ENCODE peak calls at places on chromosomes 6 and 20, in eight cellular contexts. One of them, this sample, is unnamed.

GRCh38 chr6:125237764-125238163 is 64.0 kb downstream of the HDDC2 start:
- DNase-seq in body of pancreas: no peak
- DNase-seq in AG09309: no peak
- DNase-seq in lower lobe of right lung: no peak
- DNase-seq in mucosa of descending colon: no peak
- DNase-seq in spleen: no peak
- DNase-seq in lower leg skin: no peak
- DNase-seq in epithelial cell of esophagus: no peak
- DNase-seq in this sample: no peak

GRCh38 chr20:53597521-53598120 is 4.0 kb upstream of the ZNF217 start:
- DNase-seq in AG09309: no peak
- DNase-seq in lower leg skin: no peak
- DNase-seq in lower lobe of right lung: no peak
- DNase-seq in mucosa of descending colon: no peak
- DNase-seq in body of pancreas: no peak
- DNase-seq in epithelial cell of esophagus: no peak
- DNase-seq in spleen: no peak
- DNase-seq in this sample: no peak

GRCh38 chr6:72873438-72873837 is 251.6 kb downstream of the KCNQ5 start:
- DNase-seq in lower lobe of right lung: no peak
- DNase-seq in lower leg skin: no peak
- DNase-seq in body of pancreas: no peak
- DNase-seq in AG09309: no peak
- DNase-seq in epithelial cell of esophagus: no peak
- DNase-seq in spleen: no peak
- DNase-seq in mucosa of descending colon: no peak
- DNase-seq in this sample: no peak

GRCh38 chr20:4073852-4074741 is 58.7 kb upstream of the RNF24 start:
- DNase-seq in AG09309: no peak
- DNase-seq in body of pancreas: no peak
- DNase-seq in epithelial cell of esophagus: no peak
- DNase-seq in mucosa of descending colon: no peak
- DNase-seq in lower lobe of right lung: no peak
- DNase-seq in spleen: no peak
- DNase-seq in lower leg skin: no peak
- DNase-seq in this sample: no peak

GRCh38 chr6:106380407-106380806 is 19.9 kb downstream of the CRYBG1 start:
- DNase-seq in AG09309: no peak
- DNase-seq in lower lobe of right lung: no peak
- DNase-seq in epithelial cell of esophagus: peak
- DNase-seq in spleen: no peak
- DNase-seq in body of pancreas: no peak
- DNase-seq in lower leg skin: no peak
- DNase-seq in mucosa of descending colon: no peak
- DNase-seq in this sample: no peak

GRCh38 chr6:105620878-105621277 is 218.0 kb upstream of the PREP start:
- DNase-seq in lower leg skin: no peak
- DNase-seq in lower lobe of right lung: no peak
- DNase-seq in AG09309: no peak
- DNase-seq in mucosa of descending colon: no peak
- DNase-seq in spleen: no peak
- DNase-seq in body of pancreas: no peak
- DNase-seq in epithelial cell of esophagus: no peak
- DNase-seq in this sample: no peak

GRCh38 chr6:158283304-158284005 is 28.8 kb upstream of the TULP4 start:
- DNase-seq in epithelial cell of esophagus: peak
- DNase-seq in lower leg skin: no peak
- DNase-seq in lower lobe of right lung: no peak
- DNase-seq in AG09309: no peak
- DNase-seq in body of pancreas: no peak
- DNase-seq in spleen: no peak
- DNase-seq in mucosa of descending colon: no peak
- DNase-seq in this sample: no peak

GRCh38 chr20:37297066-37297736 is 7.7 kb downstream of the MANBAL start:
- DNase-seq in AG09309: peak
- DNase-seq in lower leg skin: no peak
- DNase-seq in lower lobe of right lung: no peak
- DNase-seq in body of pancreas: no peak
- DNase-seq in epithelial cell of esophagus: peak
- DNase-seq in spleen: no peak
- DNase-seq in mucosa of descending colon: no peak
- DNase-seq in this sample: peak

GRCh38 chr20:9912858-9913434 is 74.1 kb upstream of the PAK5 start:
- DNase-seq in lower lobe of right lung: peak
- DNase-seq in mucosa of descending colon: no peak
- DNase-seq in lower leg skin: no peak
- DNase-seq in spleen: no peak
- DNase-seq in body of pancreas: peak
- DNase-seq in epithelial cell of esophagus: peak
- DNase-seq in AG09309: peak
- DNase-seq in this sample: peak

GRCh38 chr20:3667434-3668037 is 4.3 kb upstream of the GFRA4 start:
- DNase-seq in lower lobe of right lung: no peak
- DNase-seq in spleen: no peak
- DNase-seq in body of pancreas: no peak
- DNase-seq in AG09309: no peak
- DNase-seq in epithelial cell of esophagus: no peak
- DNase-seq in mucosa of descending colon: peak
- DNase-seq in lower leg skin: no peak
- DNase-seq in this sample: no peak

GRCh38 chr6:148203970-148204369 is 138.7 kb upstream of the SASH1 start:
- DNase-seq in lower lobe of right lung: no peak
- DNase-seq in mucosa of descending colon: no peak
- DNase-seq in lower leg skin: no peak
- DNase-seq in spleen: no peak
- DNase-seq in AG09309: peak
- DNase-seq in epithelial cell of esophagus: no peak
- DNase-seq in body of pancreas: no peak
- DNase-seq in this sample: peak

GRCh38 chr6:84764332-84765049 is at the start of gene TBX18:
- DNase-seq in lower leg skin: peak
- DNase-seq in epithelial cell of esophagus: peak
- DNase-seq in mucosa of descending colon: peak
- DNase-seq in lower lobe of right lung: peak
- DNase-seq in spleen: peak
- DNase-seq in AG09309: peak
- DNase-seq in body of pancreas: peak
- DNase-seq in this sample: peak

GRCh38 chr6:45532626-45533258 is 155.0 kb upstream of the SUPT3H start:
- DNase-seq in lower lobe of right lung: no peak
- DNase-seq in lower leg skin: no peak
- DNase-seq in mucosa of descending colon: no peak
- DNase-seq in spleen: no peak
- DNase-seq in AG09309: no peak
- DNase-seq in body of pancreas: no peak
- DNase-seq in epithelial cell of esophagus: peak
- DNase-seq in this sample: no peak
- H3K4me3 ChIP-seq in lower lobe of right lung: peak
- H3K4me3 ChIP-seq in lower leg skin: no peak
- H3K4me3 ChIP-seq in mucosa of descending colon: no peak
- H3K4me3 ChIP-seq in spleen: no peak
- H3K4me3 ChIP-seq in AG09309: peak
- H3K4me3 ChIP-seq in body of pancreas: no peak
- H3K4me3 ChIP-seq in epithelial cell of esophagus: peak
- H3K4me3 ChIP-seq in this sample: peak

DNA sequence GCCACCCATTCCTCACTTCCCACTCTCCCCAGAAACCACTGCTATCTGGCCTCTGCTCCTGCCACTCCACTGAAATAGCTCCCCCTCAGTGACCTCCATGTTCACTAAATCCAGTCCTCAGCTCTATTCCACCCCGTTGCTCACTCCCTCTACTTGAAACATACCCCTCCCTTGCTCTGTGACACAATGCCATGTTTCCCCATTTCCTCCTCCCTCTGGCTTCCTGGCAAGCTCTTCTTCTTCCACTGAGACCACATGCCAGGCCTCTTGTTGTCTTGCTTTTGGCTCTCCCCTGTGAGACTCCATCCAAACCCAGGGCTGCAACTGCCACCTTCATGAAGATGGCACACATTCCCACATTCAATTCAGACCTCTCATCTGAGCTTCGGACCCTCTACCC is 13.9 kb downstream of the TMEM151B start:
- DNase-seq in lower lobe of right lung: no peak
- DNase-seq in AG09309: no peak
- DNase-seq in body of pancreas: no peak
- DNase-seq in lower leg skin: no peak
- DNase-seq in mucosa of descending colon: no peak
- DNase-seq in spleen: no peak
- DNase-seq in epithelial cell of esophagus: no peak
- DNase-seq in this sample: no peak
- TF ChIP-seq CTCF in lower lobe of right lung: no peak
- TF ChIP-seq CTCF in AG09309: no peak
- TF ChIP-seq CTCF in body of pancreas: no peak
- TF ChIP-seq CTCF in lower leg skin: no peak
- TF ChIP-seq CTCF in mucosa of descending colon: no peak
- TF ChIP-seq CTCF in spleen: no peak
- TF ChIP-seq CTCF in epithelial cell of esophagus: no peak
- TF ChIP-seq CTCF in this sample: no peak

DNA sequence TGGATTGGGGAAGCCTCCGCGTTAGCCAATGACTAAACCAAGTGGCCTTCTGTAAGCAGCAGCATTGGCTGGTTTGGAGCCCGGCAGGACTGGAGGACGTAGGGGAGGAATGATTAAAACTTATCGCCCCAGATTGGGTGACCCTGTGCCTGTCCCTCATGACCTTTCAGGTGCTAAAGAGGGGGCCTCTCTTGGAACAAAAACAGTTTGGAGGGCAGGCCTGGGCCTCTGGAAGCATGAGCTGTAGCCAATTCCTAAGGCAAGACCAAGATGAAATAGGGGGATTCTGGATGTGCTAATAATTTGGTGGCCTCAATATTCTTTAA is 1.4 kb downstream of the GMPR start:
- DNase-seq in body of pancreas: no peak
- DNase-seq in spleen: no peak
- DNase-seq in lower leg skin: peak
- DNase-seq in epithelial cell of esophagus: peak
- DNase-seq in mucosa of descending colon: no peak
- DNase-seq in AG09309: no peak
- DNase-seq in lower lobe of right lung: no peak
- DNase-seq in this sample: no peak
- H3K4me3 ChIP-seq in body of pancreas: no peak
- H3K4me3 ChIP-seq in spleen: peak
- H3K4me3 ChIP-seq in lower leg skin: no peak
- H3K4me3 ChIP-seq in epithelial cell of esophagus: no peak
- H3K4me3 ChIP-seq in mucosa of descending colon: no peak
- H3K4me3 ChIP-seq in AG09309: peak
- H3K4me3 ChIP-seq in lower lobe of right lung: peak
- H3K4me3 ChIP-seq in this sample: peak

DNA sequence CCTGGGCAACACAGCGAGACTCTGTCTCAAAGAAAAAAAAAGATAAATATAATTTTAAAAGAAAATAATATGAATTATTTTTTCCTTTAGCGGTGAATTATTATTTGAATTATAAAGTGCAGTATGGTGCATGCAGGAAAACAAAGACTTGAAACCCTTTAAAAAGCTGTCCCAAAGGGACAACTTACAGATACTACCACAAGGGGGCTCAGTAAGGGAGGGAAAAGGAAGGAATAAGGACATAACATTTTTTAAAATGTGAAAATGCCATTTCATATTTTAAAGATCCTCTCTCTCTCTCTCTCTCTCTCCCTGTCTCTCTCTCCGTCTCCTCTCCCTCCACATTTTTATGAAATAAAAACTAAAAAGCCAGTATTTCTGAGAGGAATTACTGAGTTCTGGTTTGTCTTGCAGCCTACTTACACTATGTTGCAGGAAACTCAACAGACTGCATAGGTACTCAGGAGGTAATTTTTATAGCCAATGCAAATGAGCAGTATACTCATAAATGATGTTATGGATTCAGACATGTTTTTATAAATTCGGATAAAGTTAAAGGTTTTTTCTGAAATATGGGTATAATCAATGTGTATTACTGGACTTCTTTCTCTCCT is 455.0 kb upstream of the GJE1 start:
- DNase-seq in lower leg skin: no peak
- DNase-seq in mucosa of descending colon: no peak
- DNase-seq in spleen: no peak
- DNase-seq in lower lobe of right lung: no peak
- DNase-seq in epithelial cell of esophagus: peak
- DNase-seq in body of pancreas: no peak
- DNase-seq in AG09309: no peak
- DNase-seq in this sample: no peak
- TF ChIP-seq CTCF in lower leg skin: no peak
- TF ChIP-seq CTCF in mucosa of descending colon: no peak
- TF ChIP-seq CTCF in spleen: peak
- TF ChIP-seq CTCF in lower lobe of right lung: peak
- TF ChIP-seq CTCF in epithelial cell of esophagus: peak
- TF ChIP-seq CTCF in body of pancreas: peak
- TF ChIP-seq CTCF in AG09309: peak
- TF ChIP-seq CTCF in this sample: peak

GRCh38 chr6:13472976-13473645 is 14.3 kb downstream of the GFOD1 start:
- DNase-seq in spleen: no peak
- DNase-seq in lower leg skin: no peak
- DNase-seq in epithelial cell of esophagus: peak
- DNase-seq in lower lobe of right lung: no peak
- DNase-seq in AG09309: no peak
- DNase-seq in mucosa of descending colon: no peak
- DNase-seq in body of pancreas: no peak
- DNase-seq in this sample: no peak
- H3K4me3 ChIP-seq in spleen: no peak
- H3K4me3 ChIP-seq in lower leg skin: no peak
- H3K4me3 ChIP-seq in epithelial cell of esophagus: no peak
- H3K4me3 ChIP-seq in lower lobe of right lung: no peak
- H3K4me3 ChIP-seq in AG09309: no peak
- H3K4me3 ChIP-seq in mucosa of descending colon: no peak
- H3K4me3 ChIP-seq in body of pancreas: no peak
- H3K4me3 ChIP-seq in this sample: no peak

GRCh38 chr6:166619912-166620311 is 7.1 kb downstream of the RPS6KA2 start:
- DNase-seq in lower lobe of right lung: peak
- DNase-seq in body of pancreas: peak
- DNase-seq in epithelial cell of esophagus: peak
- DNase-seq in mucosa of descending colon: no peak
- DNase-seq in AG09309: peak
- DNase-seq in lower leg skin: peak
- DNase-seq in spleen: no peak
- DNase-seq in this sample: peak
- TF ChIP-seq CTCF in lower lobe of right lung: no peak
- TF ChIP-seq CTCF in body of pancreas: no peak
- TF ChIP-seq CTCF in epithelial cell of esophagus: no peak
- TF ChIP-seq CTCF in mucosa of descending colon: no peak
- TF ChIP-seq CTCF in AG09309: no peak
- TF ChIP-seq CTCF in lower leg skin: no peak
- TF ChIP-seq CTCF in spleen: no peak
- TF ChIP-seq CTCF in this sample: no peak

This sample was measured in AG04450.